ENCODE peak calls at places on chromosomes 3 and 15, in nine cellular contexts. One of them, this sample, is unnamed.

GRCh38 chr15:60821462-60822061 is 342.6 kb upstream of the ICE2 start:
- DNase-seq in retinal pigment epithelial cell: peak
- DNase-seq in DND-41: no peak
- DNase-seq in GM12865: no peak
- DNase-seq in MM.1S: no peak
- DNase-seq in uterus: no peak
- DNase-seq in BJ: no peak
- DNase-seq in psoas muscle: no peak
- DNase-seq in AG10803: no peak
- DNase-seq in this sample: no peak

GRCh38 chr3:182133752-182134151 is 422.0 kb downstream of the SOX2 start:
- DNase-seq in GM12865: no peak
- DNase-seq in AG10803: no peak
- DNase-seq in uterus: no peak
- DNase-seq in BJ: no peak
- DNase-seq in psoas muscle: no peak
- DNase-seq in MM.1S: no peak
- DNase-seq in retinal pigment epithelial cell: no peak
- DNase-seq in DND-41: no peak
- DNase-seq in this sample: no peak

GRCh38 chr3:68017069-68017468 is 362.7 kb upstream of the SUCLG2 start:
- DNase-seq in AG10803: no peak
- DNase-seq in BJ: no peak
- DNase-seq in DND-41: no peak
- DNase-seq in GM12865: peak
- DNase-seq in uterus: no peak
- DNase-seq in retinal pigment epithelial cell: no peak
- DNase-seq in psoas muscle: no peak
- DNase-seq in MM.1S: peak
- DNase-seq in this sample: no peak

GRCh38 chr15:38593523-38593922 is 28.9 kb upstream of the RASGRP1 start:
- DNase-seq in BJ: no peak
- DNase-seq in retinal pigment epithelial cell: no peak
- DNase-seq in MM.1S: no peak
- DNase-seq in uterus: no peak
- DNase-seq in AG10803: no peak
- DNase-seq in DND-41: no peak
- DNase-seq in GM12865: no peak
- DNase-seq in psoas muscle: no peak
- DNase-seq in this sample: no peak

GRCh38 chr3:169239756-169240155 is 423.8 kb downstream of the MECOM start:
- DNase-seq in retinal pigment epithelial cell: no peak
- DNase-seq in DND-41: no peak
- DNase-seq in AG10803: no peak
- DNase-seq in BJ: no peak
- DNase-seq in uterus: no peak
- DNase-seq in GM12865: no peak
- DNase-seq in MM.1S: no peak
- DNase-seq in psoas muscle: no peak
- DNase-seq in this sample: no peak

GRCh38 chr3:184300377-184300717 is 1.3 kb downstream of the PSMD2 start:
- DNase-seq in GM12865: no peak
- DNase-seq in BJ: no peak
- DNase-seq in retinal pigment epithelial cell: no peak
- DNase-seq in MM.1S: no peak
- DNase-seq in uterus: no peak
- DNase-seq in DND-41: no peak
- DNase-seq in AG10803: peak
- DNase-seq in psoas muscle: no peak
- DNase-seq in this sample: peak

GRCh38 chr15:100083572-100083971 is 258.2 kb downstream of the ADAMTS17 start:
- DNase-seq in AG10803: no peak
- DNase-seq in MM.1S: no peak
- DNase-seq in retinal pigment epithelial cell: no peak
- DNase-seq in BJ: no peak
- DNase-seq in GM12865: no peak
- DNase-seq in DND-41: no peak
- DNase-seq in psoas muscle: no peak
- DNase-seq in uterus: no peak
- DNase-seq in this sample: no peak

GRCh38 chr15:50182233-50183013 is 427 bp downstream of the SLC27A2 start:
- DNase-seq in BJ: no peak
- DNase-seq in DND-41: no peak
- DNase-seq in AG10803: peak
- DNase-seq in psoas muscle: no peak
- DNase-seq in MM.1S: peak
- DNase-seq in GM12865: no peak
- DNase-seq in uterus: no peak
- DNase-seq in retinal pigment epithelial cell: no peak
- DNase-seq in this sample: peak

GRCh38 chr3:140292684-140293083 is 357.7 kb downstream of the CLSTN2 start:
- DNase-seq in uterus: peak
- DNase-seq in AG10803: peak
- DNase-seq in retinal pigment epithelial cell: peak
- DNase-seq in BJ: peak
- DNase-seq in MM.1S: no peak
- DNase-seq in DND-41: no peak
- DNase-seq in GM12865: no peak
- DNase-seq in psoas muscle: peak
- DNase-seq in this sample: peak

GRCh38 chr15:101540480-101541239 is 51.2 kb upstream of the PCSK6 start:
- DNase-seq in GM12865: no peak
- DNase-seq in DND-41: no peak
- DNase-seq in uterus: no peak
- DNase-seq in AG10803: no peak
- DNase-seq in psoas muscle: no peak
- DNase-seq in BJ: no peak
- DNase-seq in MM.1S: no peak
- DNase-seq in retinal pigment epithelial cell: no peak
- DNase-seq in this sample: no peak

GRCh38 chr15:55834331-55834730 is 91.4 kb upstream of the PRTG start:
- DNase-seq in GM12865: no peak
- DNase-seq in uterus: no peak
- DNase-seq in psoas muscle: no peak
- DNase-seq in MM.1S: no peak
- DNase-seq in retinal pigment epithelial cell: no peak
- DNase-seq in AG10803: peak
- DNase-seq in BJ: no peak
- DNase-seq in DND-41: no peak
- DNase-seq in this sample: no peak

GRCh38 chr15:35852818-35853624 is 307.1 kb upstream of the DPH6 start:
- DNase-seq in MM.1S: no peak
- DNase-seq in BJ: no peak
- DNase-seq in psoas muscle: no peak
- DNase-seq in GM12865: no peak
- DNase-seq in DND-41: no peak
- DNase-seq in retinal pigment epithelial cell: no peak
- DNase-seq in AG10803: peak
- DNase-seq in uterus: no peak
- DNase-seq in this sample: no peak

GRCh38 chr15:95024388-95024787 is 793.0 kb downstream of the MCTP2 start:
- DNase-seq in DND-41: no peak
- DNase-seq in MM.1S: peak
- DNase-seq in uterus: no peak
- DNase-seq in GM12865: no peak
- DNase-seq in psoas muscle: no peak
- DNase-seq in retinal pigment epithelial cell: no peak
- DNase-seq in AG10803: peak
- DNase-seq in BJ: no peak
- DNase-seq in this sample: peak

GRCh38 chr3:114745322-114746240 is 401.5 kb downstream of the ZBTB20 start:
- DNase-seq in GM12865: no peak
- DNase-seq in DND-41: no peak
- DNase-seq in psoas muscle: no peak
- DNase-seq in MM.1S: no peak
- DNase-seq in BJ: peak
- DNase-seq in AG10803: peak
- DNase-seq in retinal pigment epithelial cell: no peak
- DNase-seq in uterus: no peak
- DNase-seq in this sample: peak

GRCh38 chr3:50154840-50155490 is at the start of gene SEMA3F:
- DNase-seq in DND-41: no peak
- DNase-seq in retinal pigment epithelial cell: no peak
- DNase-seq in psoas muscle: peak
- DNase-seq in GM12865: peak
- DNase-seq in BJ: no peak
- DNase-seq in uterus: peak
- DNase-seq in MM.1S: peak
- DNase-seq in AG10803: peak
- DNase-seq in this sample: peak

GRCh38 chr3:12992629-12993021 is 80.6 kb downstream of the IQSEC1 start:
- DNase-seq in DND-41: no peak
- DNase-seq in MM.1S: no peak
- DNase-seq in AG10803: no peak
- DNase-seq in BJ: no peak
- DNase-seq in uterus: no peak
- DNase-seq in psoas muscle: no peak
- DNase-seq in GM12865: no peak
- DNase-seq in retinal pigment epithelial cell: no peak
- DNase-seq in this sample: no peak

GRCh38 chr3:12993623-12994356 is 79.4 kb downstream of the IQSEC1 start:
- DNase-seq in BJ: no peak
- DNase-seq in psoas muscle: peak
- DNase-seq in uterus: peak
- DNase-seq in MM.1S: no peak
- DNase-seq in AG10803: no peak
- DNase-seq in DND-41: no peak
- DNase-seq in GM12865: no peak
- DNase-seq in retinal pigment epithelial cell: no peak
- DNase-seq in this sample: no peak

GRCh38 chr3:12994357-12994606 is 78.9 kb downstream of the IQSEC1 start:
- DNase-seq in retinal pigment epithelial cell: no peak
- DNase-seq in AG10803: no peak
- DNase-seq in BJ: no peak
- DNase-seq in uterus: peak
- DNase-seq in GM12865: peak
- DNase-seq in psoas muscle: peak
- DNase-seq in DND-41: no peak
- DNase-seq in MM.1S: no peak
- DNase-seq in this sample: peak

GRCh38 chr3:12991861-12992281 is 81.4 kb downstream of the IQSEC1 start:
- DNase-seq in AG10803: no peak
- DNase-seq in BJ: no peak
- DNase-seq in DND-41: no peak
- DNase-seq in retinal pigment epithelial cell: no peak
- DNase-seq in GM12865: no peak
- DNase-seq in psoas muscle: no peak
- DNase-seq in MM.1S: no peak
- DNase-seq in uterus: no peak
- DNase-seq in this sample: no peak

GRCh38 chr3:12993022-12993622 is 80.1 kb downstream of the IQSEC1 start:
- DNase-seq in BJ: no peak
- DNase-seq in retinal pigment epithelial cell: no peak
- DNase-seq in GM12865: no peak
- DNase-seq in psoas muscle: no peak
- DNase-seq in DND-41: no peak
- DNase-seq in uterus: no peak
- DNase-seq in AG10803: peak
- DNase-seq in MM.1S: no peak
- DNase-seq in this sample: peak
- TF ChIP-seq CTCF in BJ: peak
- TF ChIP-seq CTCF in retinal pigment epithelial cell: no peak
- TF ChIP-seq CTCF in GM12865: no peak
- TF ChIP-seq CTCF in psoas muscle: no peak
- TF ChIP-seq CTCF in DND-41: peak
- TF ChIP-seq CTCF in uterus: no peak
- TF ChIP-seq CTCF in AG10803: no peak
- TF ChIP-seq CTCF in MM.1S: no peak
- TF ChIP-seq CTCF in this sample: no peak

DNA sequence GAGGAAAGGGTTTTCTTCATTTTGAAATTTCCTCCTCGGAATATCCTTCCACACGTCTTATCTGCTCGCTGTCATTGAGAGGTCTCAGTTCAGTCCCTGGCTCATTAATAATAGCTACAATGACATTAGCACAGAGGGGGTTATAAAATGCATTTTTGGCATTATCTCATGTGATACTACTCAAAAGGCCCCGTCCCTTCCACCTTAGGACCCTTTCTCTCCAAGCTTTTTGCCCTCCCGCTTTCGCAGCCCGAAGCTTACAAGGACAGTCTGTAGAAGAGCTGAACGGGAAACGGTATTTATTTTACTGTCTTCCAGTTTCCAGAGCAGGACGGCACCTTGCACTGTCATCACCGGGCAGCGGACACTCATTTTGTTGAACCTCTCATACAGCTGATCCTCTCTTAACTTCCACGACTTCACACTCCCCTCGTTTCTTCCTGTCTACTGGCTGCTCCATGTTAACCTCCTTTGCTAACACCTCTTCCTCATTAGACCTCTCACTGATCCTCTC is 5.6 kb upstream of the PLEKHO2 start:
- DNase-seq in AG10803: no peak
- DNase-seq in MM.1S: no peak
- DNase-seq in psoas muscle: no peak
- DNase-seq in uterus: no peak
- DNase-seq in BJ: no peak
- DNase-seq in retinal pigment epithelial cell: no peak
- DNase-seq in DND-41: no peak
- DNase-seq in GM12865: no peak
- DNase-seq in this sample: no peak
- TF ChIP-seq CTCF in AG10803: no peak
- TF ChIP-seq CTCF in MM.1S: no peak
- TF ChIP-seq CTCF in psoas muscle: no peak
- TF ChIP-seq CTCF in uterus: no peak
- TF ChIP-seq CTCF in BJ: no peak
- TF ChIP-seq CTCF in retinal pigment epithelial cell: no peak
- TF ChIP-seq CTCF in DND-41: no peak
- TF ChIP-seq CTCF in GM12865: no peak
- TF ChIP-seq CTCF in this sample: no peak

DNA sequence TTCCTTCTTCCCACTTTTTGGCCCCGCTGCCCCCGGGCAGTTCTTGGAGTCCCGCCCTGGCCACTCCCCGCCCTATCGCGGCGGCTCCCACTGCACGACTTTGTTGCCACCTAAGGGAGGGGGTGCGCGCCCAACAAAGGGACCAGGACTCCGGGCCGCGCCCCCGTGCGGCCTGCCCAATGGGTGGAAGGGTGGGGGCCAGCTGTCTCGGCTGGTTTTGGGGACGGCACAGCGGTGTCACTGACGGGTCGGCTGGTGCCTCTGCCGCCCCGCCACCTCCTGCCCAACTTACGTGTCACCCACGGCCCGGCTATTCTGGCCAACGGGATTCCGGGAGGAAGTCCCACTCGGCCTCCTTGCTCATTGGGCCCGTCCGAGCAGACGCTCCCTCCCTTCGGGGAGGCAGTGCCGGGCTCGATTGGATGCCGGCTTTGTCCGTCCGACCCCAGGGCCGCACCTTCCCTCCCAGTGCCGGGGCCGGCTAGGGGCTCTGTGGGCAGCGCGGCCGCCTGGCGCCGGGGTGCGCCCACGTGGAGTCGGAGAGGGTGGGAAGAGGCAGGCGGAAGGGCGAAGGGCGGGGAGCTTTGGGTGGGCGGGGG is at the start of gene GOLIM4:
- DNase-seq in MM.1S: peak
- DNase-seq in BJ: peak
- DNase-seq in AG10803: peak
- DNase-seq in retinal pigment epithelial cell: peak
- DNase-seq in psoas muscle: peak
- DNase-seq in GM12865: peak
- DNase-seq in uterus: peak
- DNase-seq in DND-41: no peak
- DNase-seq in this sample: peak
- TF ChIP-seq CTCF in MM.1S: no peak
- TF ChIP-seq CTCF in BJ: no peak
- TF ChIP-seq CTCF in AG10803: peak
- TF ChIP-seq CTCF in retinal pigment epithelial cell: no peak
- TF ChIP-seq CTCF in psoas muscle: peak
- TF ChIP-seq CTCF in GM12865: peak
- TF ChIP-seq CTCF in uterus: no peak
- TF ChIP-seq CTCF in DND-41: no peak
- TF ChIP-seq CTCF in this sample: no peak

GRCh38 chr3:31687020-31687802 is 154.5 kb downstream of the STT3B start:
- DNase-seq in retinal pigment epithelial cell: no peak
- DNase-seq in psoas muscle: no peak
- DNase-seq in uterus: no peak
- DNase-seq in AG10803: no peak
- DNase-seq in DND-41: no peak
- DNase-seq in BJ: no peak
- DNase-seq in GM12865: no peak
- DNase-seq in MM.1S: no peak
- DNase-seq in this sample: no peak
- TF ChIP-seq CTCF in retinal pigment epithelial cell: peak
- TF ChIP-seq CTCF in psoas muscle: no peak
- TF ChIP-seq CTCF in uterus: no peak
- TF ChIP-seq CTCF in AG10803: no peak
- TF ChIP-seq CTCF in DND-41: peak
- TF ChIP-seq CTCF in BJ: no peak
- TF ChIP-seq CTCF in GM12865: peak
- TF ChIP-seq CTCF in MM.1S: no peak
- TF ChIP-seq CTCF in this sample: peak